ENCODE peak calls at places on chromosomes 7 and 10, in eight cellular contexts. U, G, K, A, S, L, D and P are unnamed samples.

GRCh38 chr7:91043181-91043580 is 221.1 kb upstream of the FZD1 start:
- DNase-seq in L (no peak), U (no peak), A (no peak), D (no peak), G (no peak), S (no peak), K (no peak), P (no peak)

GRCh38 chr7:150471886-150472285 is 21.5 kb downstream of the GIMAP8 start:
- DNase-seq in K (no peak), L (no peak), A (no peak), D (no peak), U (no peak), S (no peak), G (no peak), P (no peak)

GRCh38 chr7:4882169-4882741 is 1.3 kb downstream of the RADIL start:
- DNase-seq in U (no peak), A (no peak), K (no peak), S (no peak), D (no peak), G (peak; percentile 80), L (peak; percentile 43), P (no peak)

GRCh38 chr7:152435384-152436278 is at the start of gene KMT2C:
- DNase-seq in L (peak; percentile 58), D (no peak), A (peak; percentile 51), U (peak; percentile 49), S (peak; percentile 39), G (no peak), K (peak; percentile 60), P (peak; percentile 35)

GRCh38 chr10:97428572-97428981 is 2.6 kb downstream of the PGAM1 start:
- DNase-seq in D (no peak), L (peak; percentile 36), G (no peak), K (no peak), A (no peak), S (no peak), U (peak; percentile 40), P (no peak)

GRCh38 chr7:83359108-83359507 is 196.4 kb upstream of the PCLO start:
- DNase-seq in U (no peak), K (no peak), D (no peak), G (no peak), A (no peak), L (no peak), S (no peak), P (no peak)

GRCh38 chr10:78515037-78515872 is 481.6 kb downstream of the RPS24 start:
- DNase-seq in G (no peak), K (no peak), S (no peak), L (no peak), D (peak; percentile 43), A (no peak), U (no peak), P (no peak)

GRCh38 chr7:74586258-74587200 is 71.0 kb upstream of the GTF2I start:
- DNase-seq in A (no peak), K (no peak), D (no peak), S (no peak), L (peak; percentile 31), U (no peak), G (no peak), P (no peak)

GRCh38 chr10:75596930-75597629 is 165.7 kb downstream of the LRMDA start:
- DNase-seq in A (no peak), L (no peak), G (no peak), U (no peak), K (no peak), S (no peak), D (no peak), P (no peak)

GRCh38 chr7:87982163-87982562 is 48.1 kb downstream of the ADAM22 start:
- DNase-seq in A (no peak), U (no peak), D (no peak), L (no peak), S (no peak), K (no peak), G (no peak), P (no peak)

GRCh38 chr10:15789793-15790525 is 70.2 kb upstream of the ITGA8 start:
- DNase-seq in U (peak; percentile 41), S (no peak), K (no peak), A (no peak), G (peak; percentile 61), L (peak; percentile 84), D (no peak), P (no peak)

GRCh38 chr7:24158976-24159375 is 125.0 kb upstream of the NPY start:
- DNase-seq in A (no peak), L (no peak), K (no peak), D (no peak), U (no peak), G (no peak), S (no peak), P (no peak)

GRCh38 chr7:111086532-111086931 is 4.4 kb upstream of the LRRN3 start:
- DNase-seq in L (no peak), S (no peak), U (no peak), K (no peak), D (no peak), G (no peak), A (no peak), P (no peak)

GRCh38 chr7:471866-472639 is 47.6 kb downstream of the PDGFA start:
- DNase-seq in D (no peak), L (peak; percentile 97), K (peak; percentile 31), U (peak; percentile 81), A (peak; percentile 1), G (peak; percentile 50), S (no peak), P (no peak)

GRCh38 chr10:97434055-97434454 is 8.1 kb downstream of the PGAM1 start:
- DNase-seq in G (no peak), A (no peak), K (no peak), S (no peak), L (no peak), U (no peak), D (no peak), P (no peak)